ENCODE peak calls at places on chromosomes 1 and 21, in seven cellular contexts. One of them, this sample, is unnamed.

GRCh38 chr1:230415405-230416119 is 10.6 kb downstream of the PGBD5 start:
- DNase-seq in K562: no peak
- DNase-seq in SK-N-SH: peak
- DNase-seq in HCT116: no peak
- DNase-seq in H1: no peak
- DNase-seq in HepG2: no peak
- DNase-seq in GM12878: no peak
- DNase-seq in this sample: no peak

GRCh38 chr1:43653339-43653738 is 3.4 kb downstream of the KDM4A start:
- DNase-seq in K562: peak
- DNase-seq in SK-N-SH: no peak
- DNase-seq in HCT116: no peak
- DNase-seq in H1: no peak
- DNase-seq in HepG2: no peak
- DNase-seq in GM12878: peak
- DNase-seq in this sample: peak

GRCh38 chr1:9589144-9589718 is 520 bp downstream of the TMEM201 start:
- DNase-seq in K562: peak
- DNase-seq in SK-N-SH: no peak
- DNase-seq in HCT116: no peak
- DNase-seq in H1: no peak
- DNase-seq in HepG2: no peak
- DNase-seq in GM12878: no peak
- DNase-seq in this sample: no peak

GRCh38 chr1:19925342-19926070 is 2.1 kb upstream of the PLA2G2E start:
- DNase-seq in K562: no peak
- DNase-seq in SK-N-SH: no peak
- DNase-seq in HCT116: peak
- DNase-seq in H1: no peak
- DNase-seq in HepG2: peak
- DNase-seq in GM12878: no peak
- DNase-seq in this sample: no peak

GRCh38 chr1:152228831-152229230 is 4.8 kb upstream of the HRNR start:
- DNase-seq in K562: no peak
- DNase-seq in SK-N-SH: no peak
- DNase-seq in HCT116: no peak
- DNase-seq in H1: no peak
- DNase-seq in HepG2: no peak
- DNase-seq in GM12878: no peak
- DNase-seq in this sample: no peak

GRCh38 chr1:175865041-175865766 is 121.8 kb upstream of the TNR start:
- DNase-seq in K562: no peak
- DNase-seq in SK-N-SH: no peak
- DNase-seq in HCT116: no peak
- DNase-seq in H1: peak
- DNase-seq in HepG2: no peak
- DNase-seq in GM12878: no peak
- DNase-seq in this sample: no peak

GRCh38 chr1:171251741-171252300 is 3.5 kb downstream of the FMO1 start:
- DNase-seq in K562: peak
- DNase-seq in SK-N-SH: peak
- DNase-seq in HCT116: no peak
- DNase-seq in H1: no peak
- DNase-seq in HepG2: peak
- DNase-seq in GM12878: no peak
- DNase-seq in this sample: no peak

GRCh38 chr21:46362946-46363345 is 39.0 kb downstream of the PCNT start:
- DNase-seq in K562: no peak
- DNase-seq in SK-N-SH: no peak
- DNase-seq in HCT116: no peak
- DNase-seq in H1: no peak
- DNase-seq in HepG2: no peak
- DNase-seq in GM12878: no peak
- DNase-seq in this sample: no peak

GRCh38 chr1:186845581-186846210 is 16.9 kb downstream of the PLA2G4A start:
- DNase-seq in K562: no peak
- DNase-seq in SK-N-SH: no peak
- DNase-seq in HCT116: no peak
- DNase-seq in H1: no peak
- DNase-seq in HepG2: no peak
- DNase-seq in GM12878: no peak
- DNase-seq in this sample: no peak

GRCh38 chr1:212218911-212219310 is 66.3 kb upstream of the PPP2R5A start:
- DNase-seq in K562: no peak
- DNase-seq in SK-N-SH: no peak
- DNase-seq in HCT116: no peak
- DNase-seq in H1: no peak
- DNase-seq in HepG2: no peak
- DNase-seq in GM12878: peak
- DNase-seq in this sample: no peak

GRCh38 chr1:61081637-61082335 is 575 bp upstream of the NFIA start:
- DNase-seq in K562: peak
- DNase-seq in SK-N-SH: peak
- DNase-seq in HCT116: no peak
- DNase-seq in H1: no peak
- DNase-seq in HepG2: peak
- DNase-seq in GM12878: no peak
- DNase-seq in this sample: peak

GRCh38 chr21:37886726-37887309 is 29.4 kb downstream of the KCNJ6 start:
- DNase-seq in K562: no peak
- DNase-seq in SK-N-SH: no peak
- DNase-seq in HCT116: no peak
- DNase-seq in H1: no peak
- DNase-seq in HepG2: no peak
- DNase-seq in GM12878: no peak
- DNase-seq in this sample: no peak

GRCh38 chr21:44517175-44517899 is 22.7 kb downstream of the KRTAP10-1 start:
- DNase-seq in K562: peak
- DNase-seq in SK-N-SH: peak
- DNase-seq in HCT116: peak
- DNase-seq in H1: no peak
- DNase-seq in HepG2: peak
- DNase-seq in GM12878: peak
- DNase-seq in this sample: peak

GRCh38 chr1:200296091-200296661 is 113.7 kb downstream of the ZNF281 start:
- DNase-seq in K562: no peak
- DNase-seq in SK-N-SH: no peak
- DNase-seq in HCT116: no peak
- DNase-seq in H1: no peak
- DNase-seq in HepG2: peak
- DNase-seq in GM12878: no peak
- DNase-seq in this sample: peak

GRCh38 chr1:43053040-43053439 is 94.4 kb upstream of the SLC2A1 start:
- DNase-seq in K562: no peak
- DNase-seq in SK-N-SH: no peak
- DNase-seq in HCT116: no peak
- DNase-seq in H1: no peak
- DNase-seq in HepG2: no peak
- DNase-seq in GM12878: no peak
- DNase-seq in this sample: no peak

GRCh38 chr1:24782689-24783088 is 37.4 kb downstream of the CLIC4 start:
- DNase-seq in K562: no peak
- DNase-seq in SK-N-SH: no peak
- DNase-seq in HCT116: no peak
- DNase-seq in H1: no peak
- DNase-seq in HepG2: no peak
- DNase-seq in GM12878: no peak
- DNase-seq in this sample: no peak

GRCh38 chr1:175841613-175842234 is 98.3 kb upstream of the TNR start:
- DNase-seq in K562: no peak
- DNase-seq in SK-N-SH: no peak
- DNase-seq in HCT116: no peak
- DNase-seq in H1: no peak
- DNase-seq in HepG2: peak
- DNase-seq in GM12878: no peak
- DNase-seq in this sample: no peak

GRCh38 chr1:223147858-223148257 is 4.8 kb upstream of the TLR5 start:
- DNase-seq in K562: no peak
- DNase-seq in SK-N-SH: no peak
- DNase-seq in HCT116: no peak
- DNase-seq in H1: no peak
- DNase-seq in HepG2: no peak
- DNase-seq in GM12878: no peak
- DNase-seq in this sample: no peak

GRCh38 chr1:84715620-84716019 is 25.4 kb upstream of the SSX2IP start:
- DNase-seq in K562: no peak
- DNase-seq in SK-N-SH: no peak
- DNase-seq in HCT116: no peak
- DNase-seq in H1: no peak
- DNase-seq in HepG2: no peak
- DNase-seq in GM12878: no peak
- DNase-seq in this sample: no peak

GRCh38 chr1:221517961-221518360 is 223.9 kb downstream of the DUSP10 start:
- DNase-seq in K562: no peak
- DNase-seq in SK-N-SH: no peak
- DNase-seq in HCT116: no peak
- DNase-seq in H1: no peak
- DNase-seq in HepG2: no peak
- DNase-seq in GM12878: no peak
- DNase-seq in this sample: no peak

GRCh38 chr1:46062651-46063319 is 69.6 kb downstream of the PIK3R3 start:
- DNase-seq in K562: no peak
- DNase-seq in SK-N-SH: no peak
- DNase-seq in HCT116: no peak
- DNase-seq in H1: no peak
- DNase-seq in HepG2: no peak
- DNase-seq in GM12878: peak
- DNase-seq in this sample: no peak

GRCh38 chr1:87958201-87958600 is 629.5 kb downstream of the LMO4 start:
- DNase-seq in K562: no peak
- DNase-seq in SK-N-SH: no peak
- DNase-seq in HCT116: no peak
- DNase-seq in H1: no peak
- DNase-seq in HepG2: no peak
- DNase-seq in GM12878: no peak
- DNase-seq in this sample: no peak

GRCh38 chr1:114173704-114174103 is 20.0 kb upstream of the SYT6 start:
- DNase-seq in K562: no peak
- DNase-seq in SK-N-SH: no peak
- DNase-seq in HCT116: no peak
- DNase-seq in H1: no peak
- DNase-seq in HepG2: no peak
- DNase-seq in GM12878: no peak
- DNase-seq in this sample: no peak

GRCh38 chr1:24893431-24893830 is 36.6 kb downstream of the RUNX3 start:
- DNase-seq in K562: no peak
- DNase-seq in SK-N-SH: no peak
- DNase-seq in HCT116: no peak
- DNase-seq in H1: no peak
- DNase-seq in HepG2: no peak
- DNase-seq in GM12878: no peak
- DNase-seq in this sample: no peak

GRCh38 chr1:51753969-51754368 is 124.6 kb downstream of the NRDC start:
- DNase-seq in K562: no peak
- DNase-seq in SK-N-SH: no peak
- DNase-seq in HCT116: no peak
- DNase-seq in H1: no peak
- DNase-seq in HepG2: no peak
- DNase-seq in GM12878: no peak
- DNase-seq in this sample: no peak

DNA sequence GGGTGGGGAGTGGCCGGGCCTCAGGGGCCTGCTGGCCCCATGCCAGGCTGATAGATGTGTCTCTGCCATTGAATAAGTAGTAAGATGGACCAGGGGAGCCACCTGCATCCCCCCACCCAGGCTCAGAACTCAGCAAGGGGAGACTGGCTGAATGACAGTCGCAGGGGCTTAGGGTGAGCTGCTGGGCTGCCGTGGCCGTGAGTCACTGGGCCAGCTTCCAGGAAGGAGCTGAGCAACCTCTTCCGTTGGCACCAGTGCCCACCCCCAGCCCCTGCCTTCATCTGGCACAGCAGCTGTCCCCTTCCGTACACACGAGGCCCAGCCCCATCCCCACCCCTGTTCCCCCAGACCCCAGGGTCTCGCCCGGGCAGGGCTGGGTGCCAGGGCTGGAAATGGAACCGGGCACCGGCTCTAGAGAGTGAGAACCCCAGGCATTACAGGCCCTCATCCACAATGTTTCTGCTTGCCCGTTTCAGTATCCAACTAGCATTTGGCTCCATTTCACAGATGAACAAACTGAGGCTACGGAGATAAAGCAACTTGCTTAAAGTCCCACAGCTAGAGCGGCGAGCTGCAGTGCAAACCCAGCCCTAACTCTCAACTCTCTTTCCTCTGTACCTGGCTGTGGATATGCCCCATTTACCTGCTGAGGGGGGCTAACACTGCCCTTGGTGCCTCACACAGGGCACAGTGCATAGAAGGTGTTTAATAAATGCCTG is 10.2 kb downstream of the WNT4 start:
- DNase-seq in K562: no peak
- DNase-seq in SK-N-SH: no peak
- DNase-seq in HCT116: no peak
- DNase-seq in H1: no peak
- DNase-seq in HepG2: no peak
- DNase-seq in GM12878: no peak
- DNase-seq in this sample: no peak
- TF ChIP-seq JUND in K562: no peak
- TF ChIP-seq JUND in SK-N-SH: no peak
- TF ChIP-seq JUND in HCT116: no peak
- TF ChIP-seq JUND in H1: no peak
- TF ChIP-seq JUND in HepG2: no peak
- TF ChIP-seq JUND in GM12878: no peak
- TF ChIP-seq JUND in this sample: no peak

DNA sequence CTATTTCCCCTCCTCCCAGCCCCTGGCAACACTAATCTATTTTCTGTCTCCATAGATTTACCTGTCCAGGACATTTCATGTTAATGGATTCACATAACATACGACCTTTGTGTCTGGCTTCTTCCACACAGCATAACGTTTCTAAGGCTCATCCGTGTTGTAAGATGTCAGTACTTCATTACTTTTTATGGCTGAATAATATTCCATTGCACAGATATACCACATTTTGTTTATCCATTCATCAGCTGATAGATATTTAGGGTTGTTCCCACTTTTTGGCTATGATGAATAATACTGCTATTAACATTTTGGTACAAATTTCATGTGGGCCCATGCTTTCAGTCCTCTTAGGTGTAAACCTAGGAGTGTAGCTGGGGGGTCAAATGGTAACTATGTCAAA is 38.2 kb downstream of the GLIS1 start:
- DNase-seq in K562: no peak
- DNase-seq in SK-N-SH: no peak
- DNase-seq in HCT116: no peak
- DNase-seq in H1: no peak
- DNase-seq in HepG2: no peak
- DNase-seq in GM12878: no peak
- DNase-seq in this sample: no peak
- TF ChIP-seq JUND in K562: no peak
- TF ChIP-seq JUND in SK-N-SH: no peak
- TF ChIP-seq JUND in HCT116: no peak
- TF ChIP-seq JUND in H1: no peak
- TF ChIP-seq JUND in HepG2: no peak
- TF ChIP-seq JUND in GM12878: no peak
- TF ChIP-seq JUND in this sample: no peak

GRCh38 chr1:6180215-6180577 is at the start of gene CHD5:
- DNase-seq in K562: no peak
- DNase-seq in SK-N-SH: peak
- DNase-seq in HCT116: no peak
- DNase-seq in H1: no peak
- DNase-seq in HepG2: no peak
- DNase-seq in GM12878: no peak
- DNase-seq in this sample: no peak
- TF ChIP-seq JUND in K562: no peak
- TF ChIP-seq JUND in SK-N-SH: no peak
- TF ChIP-seq JUND in HCT116: no peak
- TF ChIP-seq JUND in H1: no peak
- TF ChIP-seq JUND in HepG2: no peak
- TF ChIP-seq JUND in GM12878: no peak
- TF ChIP-seq JUND in this sample: no peak

GRCh38 chr1:81554534-81554933 is 246.2 kb upstream of the ADGRL2 start:
- DNase-seq in K562: no peak
- DNase-seq in SK-N-SH: no peak
- DNase-seq in HCT116: no peak
- DNase-seq in H1: no peak
- DNase-seq in HepG2: no peak
- DNase-seq in GM12878: no peak
- DNase-seq in this sample: no peak
- TF ChIP-seq JUND in K562: no peak
- TF ChIP-seq JUND in SK-N-SH: no peak
- TF ChIP-seq JUND in HCT116: no peak
- TF ChIP-seq JUND in H1: no peak
- TF ChIP-seq JUND in HepG2: no peak
- TF ChIP-seq JUND in GM12878: no peak
- TF ChIP-seq JUND in this sample: no peak